ENCODE peak calls at places on chromosomes 6 and 20, in ten cellular contexts. Z is tibial nerve; M is effector memory CD4-positive, alpha-beta T cell; F is body of pancreas; C is Panc1; L is sigmoid colon; A is aorta; X is IMR-90; G is GM12878; V is kidney. U is an unnamed sample.
A peak's percentile ranks its signal among the peaks of the same experiment; 100 is the strongest.

GRCh38 chr6:82569022-82569421 is 205.4 kb downstream of the TPBG start:
- DNase-seq in Z (no peak), M (no peak), F (no peak), C (no peak), L (no peak), A (no peak), X (no peak), G (no peak), V (no peak), U (no peak)

GRCh38 chr6:89412071-89413005 is at the start of gene RRAGD:
- DNase-seq in Z (peak; percentile 75), M (peak; percentile 40), F (peak; percentile 76), C (no peak), L (peak; percentile 86), A (peak; percentile 89), X (no peak), G (no peak), V (peak; percentile 88), U (peak; percentile 66)

GRCh38 chr20:45377191-45377775 is 842 bp downstream of the TP53TG5 start:
- DNase-seq in Z (no peak), M (no peak), F (no peak), C (no peak), L (no peak), A (no peak), X (no peak), G (no peak), V (no peak), U (no peak)

GRCh38 chr6:106347219-106347618 is 13.3 kb upstream of the CRYBG1 start:
- DNase-seq in Z (no peak), M (no peak), F (no peak), C (no peak), L (no peak), A (no peak), X (no peak), G (no peak), V (no peak), U (no peak)

GRCh38 chr6:93182933-93183479 is 236.4 kb downstream of the EPHA7 start:
- DNase-seq in Z (no peak), M (no peak), F (no peak), C (no peak), L (no peak), A (no peak), X (no peak), G (no peak), V (no peak), U (no peak)

GRCh38 chr6:106746660-106747059 is 117.3 kb downstream of the QRSL1 start:
- DNase-seq in Z (no peak), M (no peak), F (no peak), C (no peak), L (no peak), A (no peak), X (peak; percentile 80), G (no peak), V (no peak), U (no peak)

GRCh38 chr6:65671922-65672321 is 35.1 kb downstream of the EYS start:
- DNase-seq in Z (no peak), M (no peak), F (no peak), C (no peak), L (no peak), A (no peak), X (no peak), G (no peak), V (no peak), U (no peak)

GRCh38 chr6:101741474-101742171 is 348.1 kb downstream of the GRIK2 start:
- DNase-seq in Z (no peak), M (no peak), F (peak; percentile 43), C (no peak), L (no peak), A (no peak), X (no peak), G (no peak), V (no peak), U (peak; percentile 32)

GRCh38 chr20:17676942-17677341 is 5.1 kb downstream of the RRBP1 start:
- DNase-seq in Z (no peak), M (no peak), F (no peak), C (no peak), L (no peak), A (no peak), X (peak; percentile 39), G (no peak), V (no peak), U (no peak)

GRCh38 chr20:17674722-17675518 is 7.1 kb downstream of the RRBP1 start:
- DNase-seq in Z (peak; percentile 40), M (no peak), F (no peak), C (no peak), L (no peak), A (no peak), X (peak; percentile 67), G (no peak), V (no peak), U (no peak)

GRCh38 chr20:17676378-17676759 is 5.7 kb downstream of the RRBP1 start:
- DNase-seq in Z (no peak), M (no peak), F (no peak), C (no peak), L (no peak), A (no peak), X (no peak), G (no peak), V (no peak), U (no peak)

GRCh38 chr20:17678295-17678694 is 3.7 kb downstream of the RRBP1 start:
- DNase-seq in Z (no peak), M (no peak), F (no peak), C (no peak), L (no peak), A (no peak), X (no peak), G (no peak), V (no peak), U (no peak)

DNA sequence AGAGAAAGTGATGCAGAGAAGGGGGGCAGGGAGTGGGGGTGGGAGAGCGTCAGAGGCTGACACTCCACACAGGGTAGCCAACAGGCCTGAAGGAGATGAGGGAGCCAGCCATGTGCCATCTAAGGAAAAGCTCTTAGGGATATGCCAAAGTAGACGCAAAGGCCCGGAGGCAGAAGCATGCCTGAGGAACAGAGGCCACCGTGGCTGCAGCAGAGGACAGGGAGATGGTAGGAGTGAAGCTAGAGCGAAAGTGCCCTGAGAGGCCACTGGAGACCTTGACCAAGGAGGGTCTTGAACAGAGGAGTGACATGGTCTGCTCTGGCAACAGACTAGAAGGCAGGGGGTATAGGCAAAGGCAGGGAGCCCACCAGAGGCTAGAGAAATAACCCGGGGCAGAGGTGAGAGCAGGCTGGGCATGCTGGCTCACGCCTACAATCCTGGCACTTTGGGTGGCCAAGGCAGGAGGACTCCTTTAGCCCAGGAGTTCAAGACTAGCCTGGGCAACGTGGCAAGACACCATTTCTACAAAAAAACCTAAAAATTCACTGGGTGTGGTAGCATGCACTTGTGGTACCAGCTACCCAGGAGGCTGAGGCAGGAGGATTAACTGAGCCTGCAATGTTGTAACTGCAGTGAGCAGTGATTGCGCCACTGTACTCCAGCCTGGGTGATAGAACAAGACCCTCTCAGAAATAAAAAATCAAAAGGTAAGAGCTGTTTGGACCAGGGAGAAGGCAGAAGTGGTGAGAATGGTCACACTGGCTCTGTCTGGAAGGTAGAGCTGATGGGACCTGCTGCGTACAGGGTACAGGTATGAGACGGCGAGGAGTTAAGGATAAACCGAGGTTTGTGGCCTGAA is 6.3 kb downstream of the RRBP1 start:
- DNase-seq in Z (no peak), M (no peak), F (no peak), C (no peak), L (no peak), A (no peak), X (no peak), G (no peak), V (no peak), U (no peak)
- H3K27ac ChIP-seq in Z (peak overlapping the region; percentile 43), M (no peak overlapping the region), F (no peak overlapping the region), C (no peak overlapping the region), L (peak overlapping the region; percentile 47), A (peak overlapping the region; percentile 56), X (peak overlapping the region; percentile 46), G (no peak overlapping the region), V (no peak overlapping the region), U (peak overlapping the region; percentile 29)

GRCh38 chr6:50071921-50072320 is 22.2 kb upstream of the DEFB112 start:
- DNase-seq in Z (no peak), M (no peak), F (no peak), C (no peak), L (no peak), A (no peak), X (no peak), G (no peak), V (no peak), U (no peak)
- H3K36me3 ChIP-seq in Z (no peaks in the 10 kb centered on the region), M (no peaks in the 10 kb centered on the region), F (no peaks in the 10 kb centered on the region), C (no peaks in the 10 kb centered on the region), L (no peaks in the 10 kb centered on the region), A (no peaks in the 10 kb centered on the region), X (no peaks in the 10 kb centered on the region), G (no peaks in the 10 kb centered on the region), V (no peaks in the 10 kb centered on the region), U (no peaks in the 10 kb centered on the region)

DNA sequence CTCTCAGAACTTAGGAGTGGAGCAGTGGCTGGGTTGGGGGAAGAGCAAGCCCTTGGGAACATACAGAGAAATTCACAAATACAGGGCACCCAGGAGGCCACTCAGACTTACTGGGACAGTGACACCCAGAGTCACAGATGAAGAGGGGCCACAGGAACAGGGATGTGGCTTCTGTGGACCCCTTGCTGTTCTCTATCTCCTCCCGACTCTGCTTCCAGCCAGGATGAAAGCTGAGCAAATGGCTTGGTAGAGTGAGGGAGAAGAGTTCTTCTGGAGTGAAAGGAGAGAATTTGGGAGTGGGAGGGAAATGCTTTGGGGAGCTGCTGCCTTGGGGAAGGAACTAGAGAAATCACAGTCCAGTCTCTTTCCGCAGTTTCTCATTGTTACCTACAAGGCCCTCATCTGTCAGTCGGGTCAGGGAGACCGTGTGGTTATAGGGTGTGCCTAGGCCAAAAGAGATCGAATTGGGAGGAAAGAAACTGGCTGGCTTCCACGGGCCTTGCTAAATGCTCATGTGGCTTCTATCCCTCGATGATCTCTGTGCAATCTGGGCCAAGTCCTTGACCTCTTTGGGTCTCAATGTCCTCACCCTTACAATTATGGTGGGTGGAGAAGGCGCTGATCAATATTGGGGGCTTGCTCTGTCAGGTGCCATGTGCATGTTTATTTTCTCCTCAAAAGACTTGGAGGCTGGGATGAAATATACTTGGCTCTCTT is 17.0 kb downstream of the FOXP4 start:
- DNase-seq in Z (peak; percentile 41), M (no peak), F (no peak), C (no peak), L (no peak), A (no peak), X (no peak), G (no peak), V (no peak), U (no peak)
- H3K27ac ChIP-seq in Z (peak overlapping the region; percentile 50), M (no peak overlapping the region), F (no peak overlapping the region), C (no peak overlapping the region), L (no peak overlapping the region), A (no peak overlapping the region), X (no peak overlapping the region), G (no peak overlapping the region), V (no peak overlapping the region), U (no peak overlapping the region)

DNA sequence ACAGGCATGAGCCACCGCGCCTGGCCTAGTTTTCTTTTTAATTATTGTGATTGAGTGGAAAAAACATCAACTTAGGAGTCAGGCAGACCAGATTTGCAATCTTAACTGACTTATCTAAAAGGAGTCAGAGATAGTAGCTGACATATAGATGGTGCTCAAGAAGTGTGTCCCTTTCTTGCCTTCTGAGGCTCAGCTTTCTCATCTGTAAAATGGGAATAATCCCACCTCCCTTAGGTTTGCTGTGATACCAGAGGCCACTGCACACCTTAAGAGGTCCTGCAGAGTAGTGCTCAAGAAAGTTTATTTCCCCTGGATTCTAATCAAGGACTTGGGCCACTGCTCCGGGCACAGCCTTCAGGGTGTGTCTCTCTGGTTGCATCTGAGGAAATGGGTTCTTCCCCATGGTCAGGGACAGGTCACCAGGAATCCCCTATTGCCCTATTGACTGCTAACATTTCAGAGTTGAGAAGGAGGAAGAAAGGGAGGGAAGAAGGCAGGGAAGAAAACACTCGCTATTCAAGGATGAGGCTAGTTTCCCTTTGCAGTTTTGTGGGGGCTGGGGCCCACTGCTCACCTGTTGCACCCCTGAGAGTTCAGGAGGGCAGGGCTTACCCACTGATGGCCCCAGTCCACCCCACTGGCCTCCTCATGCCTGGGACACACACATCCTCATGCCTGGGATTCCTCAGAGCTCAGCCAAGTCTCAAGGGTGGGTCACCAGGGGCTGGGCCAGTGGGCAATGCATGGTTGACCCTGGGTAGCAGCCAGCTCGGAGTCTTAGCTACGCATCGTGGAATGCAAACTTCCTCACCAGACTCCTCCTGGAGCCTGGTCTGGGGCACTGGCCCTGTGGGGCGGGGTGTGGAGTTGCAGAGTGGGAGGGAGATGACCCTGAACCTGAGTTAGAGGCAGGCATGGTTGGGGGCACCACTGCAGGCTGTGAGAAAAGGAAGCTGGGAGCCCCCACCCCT is 21.2 kb downstream of the C6orf132 start:
- DNase-seq in Z (no peak), M (no peak), F (no peak), C (no peak), L (no peak), A (no peak), X (no peak), G (no peak), V (peak; percentile 92), U (no peak)
- H3K36me3 ChIP-seq in Z (no peaks in the 10 kb centered on the region), M (no peaks in the 10 kb centered on the region), F (no peaks in the 10 kb centered on the region), C (no peaks in the 10 kb centered on the region), L (no peaks in the 10 kb centered on the region), A (no peaks in the 10 kb centered on the region), X (peaks cover 2% of the 10 kb centered on the region), G (no peaks in the 10 kb centered on the region), V (no peaks in the 10 kb centered on the region), U (no peaks in the 10 kb centered on the region)